ENCODE peak calls at places on chromosome 20, in four cellular contexts. M is activated CD8-positive, alpha-beta memory T cell treated with anti-CD3 and anti-CD28 coated beads for 1 hour; A is CD4-positive, alpha-beta memory T cell; W is endodermal cell. X is an unnamed sample.

GRCh38 chr20:17226410-17227198 is at the start of gene PCSK2:
- DNase-seq in M (no peak), A (no peak), W (peak), X (no peak)

GRCh38 chr20:21241400-21241799 is 61.7 kb upstream of the XRN2 start:
- DNase-seq in W (no peak), A (no peak), M (no peak), X (no peak)

GRCh38 chr20:12808006-12808567 is 200.7 kb upstream of the SPTLC3 start:
- DNase-seq in W (no peak), A (no peak), M (no peak), X (no peak)

GRCh38 chr20:17287503-17287902 is 60.7 kb downstream of the PCSK2 start:
- DNase-seq in W (peak), M (no peak), A (no peak), X (no peak)

GRCh38 chr20:12965880-12966270 is 42.9 kb upstream of the SPTLC3 start:
- DNase-seq in W (no peak), A (no peak), M (no peak), X (no peak)

GRCh38 chr20:50995506-50995905 is 27.4 kb downstream of the KCNG1 start:
- DNase-seq in A (no peak), W (no peak), M (no peak), X (no peak)

GRCh38 chr20:25499855-25500434 is 85.4 kb downstream of the NINL start:
- DNase-seq in A (no peak), M (no peak), W (no peak), X (no peak)

GRCh38 chr20:58716476-58717277 is 24.1 kb downstream of the NPEPL1 start:
- DNase-seq in W (peak), M (no peak), A (no peak), X (peak)

GRCh38 chr20:40319741-40320499 is 369.1 kb downstream of the MAFB start:
- DNase-seq in W (no peak), M (no peak), A (no peak), X (no peak)

GRCh38 chr20:17664025-17664638 is 17.9 kb downstream of the RRBP1 start:
- DNase-seq in W (no peak), M (no peak), A (no peak), X (no peak)

GRCh38 chr20:58321205-58321604 is 11.7 kb downstream of the RAB22A start:
- DNase-seq in W (no peak), M (no peak), A (no peak), X (no peak)

GRCh38 chr20:62922451-62922921 is 3.8 kb downstream of the DIDO1 start:
- DNase-seq in M (peak), A (peak), W (peak), X (no peak)

GRCh38 chr20:37850724-37851123 is 52.2 kb upstream of the VSTM2L start:
- DNase-seq in W (no peak), A (no peak), M (no peak), X (no peak)

GRCh38 chr20:2984956-2985661 is 58.3 kb upstream of the GNRH2 start:
- DNase-seq in W (no peak), A (no peak), M (no peak), X (no peak)

GRCh38 chr20:52346797-52347196 is 155.2 kb upstream of the ZFP64 start:
- DNase-seq in A (no peak), M (no peak), W (no peak), X (no peak)

GRCh38 chr20:50170549-50171220 is 17.2 kb upstream of the PEDS1 start:
- DNase-seq in W (no peak), M (no peak), A (no peak), X (no peak)

GRCh38 chr20:50982372-50982771 is 23.8 kb downstream of the MOCS3 start:
- DNase-seq in A (no peak), W (no peak), M (no peak), X (no peak)

GRCh38 chr20:63847374-63848002 is 13.8 kb upstream of the ABHD16B start:
- DNase-seq in W (peak), A (no peak), M (no peak), X (no peak)

GRCh38 chr20:16290358-16290757 is 282.9 kb downstream of the KIF16B start:
- DNase-seq in W (peak), M (no peak), A (no peak), X (no peak)

GRCh38 chr20:21309678-21310467 is 6.7 kb downstream of the XRN2 start:
- DNase-seq in A (no peak), W (no peak), M (no peak), X (no peak)

GRCh38 chr20:33668087-33668790 is 1.5 kb downstream of the ACTL10 start:
- DNase-seq in A (no peak), W (peak), M (peak), X (peak)

GRCh38 chr20:18666803-18667460 is 79.1 kb downstream of the DTD1 start:
- DNase-seq in A (no peak), W (no peak), M (no peak), X (no peak)